ENCODE peak calls at places on chromosome X, in five cellular contexts. J is effector memory CD8-positive, alpha-beta T cell; X is progenitor cell of endocrine pancreas; E is T47D; B is MCF 10A. Y is an unnamed sample.

GRCh38 chrX:123157586-123157985 is 26.5 kb upstream of the GRIA3 start:
- DNase-seq in E (peak), X (no peak), B (peak), J (no peak), Y (no peak)

GRCh38 chrX:149462849-149463248 is 42.3 kb downstream of the IDS start:
- DNase-seq in B (no peak), X (no peak), E (no peak), J (no peak), Y (no peak)

GRCh38 chrX:152941328-152942111 is 43.7 kb downstream of the ZNF185 start:
- DNase-seq in X (peak), B (peak), J (peak), E (peak), Y (peak)

GRCh38 chrX:140318306-140318705 is 186.6 kb downstream of the SOX3 start:
- DNase-seq in B (peak), J (no peak), X (no peak), E (no peak), Y (no peak)

GRCh38 chrX:10102046-10102704 is 54.6 kb upstream of the CLCN4 start:
- DNase-seq in X (no peak), B (no peak), E (no peak), J (no peak), Y (no peak)

GRCh38 chrX:135384161-135384836 is 37.4 kb upstream of the SMIM10L2A start:
- DNase-seq in J (peak), B (no peak), E (no peak), X (no peak), Y (no peak)

GRCh38 chrX:37746268-37746931 is 33.5 kb upstream of the CYBB start:
- DNase-seq in B (no peak), X (no peak), J (no peak), E (no peak), Y (no peak)

GRCh38 chrX:41148553-41148952 is 63.3 kb downstream of the USP9X start:
- DNase-seq in J (no peak), X (no peak), E (no peak), B (peak), Y (no peak)

GRCh38 chrX:20267924-20268701 is 1.4 kb upstream of the RPS6KA3 start:
- DNase-seq in J (no peak), E (no peak), X (peak), B (no peak), Y (no peak)

GRCh38 chrX:137032841-137033773 is 688 bp downstream of the GPR101 start:
- DNase-seq in X (no peak), J (no peak), E (no peak), B (no peak), Y (no peak)

GRCh38 chrX:68508799-68509198 is 9.9 kb downstream of the YIPF6 start:
- DNase-seq in X (no peak), E (no peak), J (no peak), B (no peak), Y (no peak)

GRCh38 chrX:154380787-154381186 is 1.7 kb downstream of the EMD start:
- DNase-seq in X (no peak), B (no peak), J (no peak), E (no peak), Y (no peak)

GRCh38 chrX:44223150-44223549 is 120.3 kb downstream of the EFHC2 start:
- DNase-seq in X (no peak), E (peak), J (no peak), B (peak), Y (no peak)

GRCh38 chrX:87664381-87664780 is 146.8 kb downstream of the KLHL4 start:
- DNase-seq in J (no peak), B (peak), E (peak), X (no peak), Y (peak)

GRCh38 chrX:110012818-110013484 is 10.0 kb downstream of the TMEM164 start:
- DNase-seq in X (no peak), B (no peak), E (peak), J (no peak), Y (no peak)

GRCh38 chrX:38985945-38986344 is 184.7 kb downstream of the MID1IP1 start:
- DNase-seq in J (no peak), B (no peak), E (no peak), X (no peak), Y (no peak)

GRCh38 chrX:43881410-43882293 is 598 bp downstream of the MAOB start:
- DNase-seq in J (no peak), E (no peak), X (peak), B (peak), Y (no peak)